ENCODE peak calls at places on chromosomes 11 and 22, in five cellular contexts. S is vagina, C is psoas muscle, X is heart right ventricle, K is neuronal stem cell. V is an unnamed sample.

GRCh38 chr11:132099692-132100091 is 729.3 kb downstream of the NTM start:
- DNase-seq in S (no peak), C (no peak), X (no peak), K (peak; percentile 17), V (no peak)

GRCh38 chr11:42145311-42145710 is 685.9 kb upstream of the LRRC4C start:
- DNase-seq in S (no peak), C (no peak), X (no peak), K (no peak), V (no peak)

GRCh38 chr11:125569913-125570621 is 790 bp downstream of the EI24 start:
- DNase-seq in S (no peak), C (peak; percentile 65), X (no peak), K (no peak), V (no peak)

GRCh38 chr11:125257185-125257584 is 92.6 kb downstream of the PKNOX2 start:
- DNase-seq in S (no peak), C (no peak), X (no peak), K (no peak), V (no peak)

GRCh38 chr22:20904008-20904979 is 12.9 kb upstream of the CRKL start:
- DNase-seq in S (no peak), C (no peak), X (no peak), K (no peak), V (no peak)

GRCh38 chr22:32754413-32755041 is 47.0 kb upstream of the TIMP3 start:
- DNase-seq in S (no peak), C (peak; percentile 75), X (no peak), K (no peak), V (no peak)

GRCh38 chr22:48837341-48837935 is 990.2 kb downstream of the BRD1 start:
- DNase-seq in S (no peak), C (no peak), X (no peak), K (no peak), V (no peak)

GRCh38 chr11:123304828-123305530 is 109.9 kb upstream of the CLMP start:
- DNase-seq in S (no peak), C (no peak), X (no peak), K (no peak), V (no peak)

GRCh38 chr22:20750461-20751184 is 23.3 kb upstream of the SERPIND1 start:
- DNase-seq in S (no peak), C (peak; percentile 89), X (peak; percentile 66), K (no peak), V (peak; percentile 85)

GRCh38 chr11:34809191-34810106 is 106.7 kb downstream of the APIP start:
- DNase-seq in S (no peak), C (no peak), X (no peak), K (no peak), V (no peak)

GRCh38 chr22:23245045-23245798 is 64.9 kb downstream of the BCR start:
- DNase-seq in S (no peak), C (peak; percentile 41), X (no peak), K (no peak), V (peak; percentile 62)

GRCh38 chr22:37560682-37561208 is 465 bp downstream of the CDC42EP1 start:
- DNase-seq in S (no peak), C (peak; percentile 74), X (peak; percentile 76), K (no peak), V (peak; percentile 91)

GRCh38 chr22:48567213-48567975 is 1260.3 kb downstream of the BRD1 start:
- DNase-seq in S (no peak), C (peak; percentile 23), X (no peak), K (no peak), V (peak; percentile 39)

GRCh38 chr11:68651208-68651984 is 32.9 kb upstream of the GAL start:
- DNase-seq in S (peak; percentile 91), C (peak; percentile 45), X (no peak), K (no peak), V (no peak)

GRCh38 chr11:75240381-75241035 is at the start of gene TPBGL:
- DNase-seq in S (no peak), C (no peak), X (no peak), K (peak; percentile 57), V (no peak)

GRCh38 chr11:44608654-44609027 is 43.2 kb downstream of the CD82 start:
- DNase-seq in S (no peak), C (no peak), X (no peak), K (no peak), V (no peak)

GRCh38 chr22:48653306-48653705 is 1174.4 kb downstream of the BRD1 start:
- DNase-seq in S (no peak), C (no peak), X (no peak), K (no peak), V (no peak)

GRCh38 chr11:8693555-8693954 is 11.0 kb downstream of the RPL27A start:
- DNase-seq in S (no peak), C (no peak), X (no peak), K (no peak), V (no peak)

GRCh38 chr22:26632422-26633155 is 10.8 kb downstream of the CRYBA4 start:
- DNase-seq in S (no peak), C (no peak), X (peak; percentile 38), K (no peak), V (no peak)

GRCh38 chr11:83011333-83012167 is 60.1 kb downstream of the RAB30 start:
- DNase-seq in S (no peak), C (no peak), X (no peak), K (no peak), V (no peak)

GRCh38 chr22:44211946-44212930 is 31.5 kb downstream of the PARVG start:
- DNase-seq in S (peak; percentile 34), C (no peak), X (no peak), K (no peak), V (no peak)

GRCh38 chr11:1883342-1884122 is 8.2 kb downstream of the PRR33 start:
- DNase-seq in S (no peak), C (no peak), X (no peak), K (no peak), V (peak; percentile 56)

GRCh38 chr11:6438979-6439571 is 1.7 kb downstream of the HPX start:
- DNase-seq in S (no peak), C (no peak), X (peak; percentile 28), K (peak; percentile 15), V (peak; percentile 70)

GRCh38 chr11:132463941-132464340 is 1068.4 kb downstream of the OPCML start:
- DNase-seq in S (no peak), C (no peak), X (peak; percentile 44), K (no peak), V (no peak)

GRCh38 chr22:46030241-46030880 is 53.4 kb upstream of the WNT7B start:
- DNase-seq in S (no peak), C (no peak), X (peak; percentile 54), K (no peak), V (no peak)

GRCh38 chr11:128409476-128409875 is 177.9 kb downstream of the ETS1 start:
- DNase-seq in S (no peak), C (no peak), X (no peak), K (no peak), V (no peak)

GRCh38 chr11:114077482-114078305 is 18.2 kb downstream of the ZBTB16 start:
- DNase-seq in S (no peak), C (peak; percentile 48), X (no peak), K (no peak), V (no peak)

GRCh38 chr11:114078423-114078822 is 18.9 kb downstream of the ZBTB16 start:
- DNase-seq in S (no peak), C (peak; percentile 23), X (no peak), K (no peak), V (no peak)

GRCh38 chr11:114075891-114076441 is 16.5 kb downstream of the ZBTB16 start:
- DNase-seq in S (no peak), C (peak; percentile 76), X (peak; percentile 71), K (peak; percentile 32), V (peak; percentile 77)

GRCh38 chr11:114075343-114075610 is 15.8 kb downstream of the ZBTB16 start:
- DNase-seq in S (no peak), C (peak; percentile 45), X (no peak), K (no peak), V (no peak)

GRCh38 chr11:114076974-114077373 is 17.5 kb downstream of the ZBTB16 start:
- DNase-seq in S (no peak), C (no peak), X (no peak), K (no peak), V (no peak)
- H3K4me1 ChIP-seq in S (peaks cover 100% of the 10 kb centered on the region), C (peaks cover 97% of the 10 kb centered on the region), X (peaks cover 60% of the 10 kb centered on the region), K (peaks cover 63% of the 10 kb centered on the region), V (peaks cover 5% of the 10 kb centered on the region)

GRCh38 chr11:67400942-67401494 is 640 bp downstream of the PPP1CA start:
- DNase-seq in S (no peak), C (peak; percentile 71), X (no peak), K (no peak), V (no peak)
- H3K36me3 ChIP-seq in S (peaks cover 28% of the 10 kb centered on the region), C (peaks cover 47% of the 10 kb centered on the region), X (peaks cover 47% of the 10 kb centered on the region), K (peaks cover 35% of the 10 kb centered on the region), V (peaks cover 7% of the 10 kb centered on the region)

GRCh38 chr11:46114961-46115360 is 6.3 kb downstream of the PHF21A start:
- DNase-seq in S (no peak), C (no peak), X (no peak), K (no peak), V (no peak)
- H3K4me1 ChIP-seq in S (peaks cover 48% of the 10 kb centered on the region), C (peaks cover 59% of the 10 kb centered on the region), X (peaks cover 3% of the 10 kb centered on the region), K (peaks cover 13% of the 10 kb centered on the region), V (peaks cover 7% of the 10 kb centered on the region)

DNA sequence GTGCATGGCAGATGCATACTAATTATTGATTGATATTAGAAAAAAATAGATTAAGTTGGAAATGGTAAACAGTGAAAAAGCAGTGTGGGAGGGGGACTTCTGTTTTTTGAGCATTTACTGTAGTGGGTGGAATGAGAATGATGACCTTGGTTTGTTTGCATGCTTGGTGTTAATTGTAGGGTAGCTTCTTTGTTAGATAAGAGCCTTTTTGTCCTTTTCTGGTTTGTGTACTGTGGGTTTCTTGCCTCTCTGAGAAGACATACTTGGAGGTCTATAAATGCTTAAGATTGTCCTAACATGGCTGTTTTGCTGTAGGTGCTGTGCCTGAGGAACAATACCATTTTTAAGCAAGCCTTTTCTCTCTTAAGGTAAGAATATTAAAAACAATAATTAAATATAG is 17.0 kb downstream of the MRPL48 start:
- DNase-seq in S (no peak), C (no peak), X (no peak), K (no peak), V (no peak)
- H3K36me3 ChIP-seq in S (peaks cover 12% of the 10 kb centered on the region), C (peaks cover 38% of the 10 kb centered on the region), X (peaks cover 39% of the 10 kb centered on the region), K (no peaks in the 10 kb centered on the region), V (no peaks in the 10 kb centered on the region)

GRCh38 chr22:41935015-41935908 is 8.7 kb upstream of the TNFRSF13C start:
- DNase-seq in S (no peak), C (no peak), X (peak; percentile 65), K (no peak), V (peak; percentile 47)
- H3K4me1 ChIP-seq in S (no peaks in the 10 kb centered on the region), C (no peaks in the 10 kb centered on the region), X (no peaks in the 10 kb centered on the region), K (no peaks in the 10 kb centered on the region), V (no peaks in the 10 kb centered on the region)

DNA sequence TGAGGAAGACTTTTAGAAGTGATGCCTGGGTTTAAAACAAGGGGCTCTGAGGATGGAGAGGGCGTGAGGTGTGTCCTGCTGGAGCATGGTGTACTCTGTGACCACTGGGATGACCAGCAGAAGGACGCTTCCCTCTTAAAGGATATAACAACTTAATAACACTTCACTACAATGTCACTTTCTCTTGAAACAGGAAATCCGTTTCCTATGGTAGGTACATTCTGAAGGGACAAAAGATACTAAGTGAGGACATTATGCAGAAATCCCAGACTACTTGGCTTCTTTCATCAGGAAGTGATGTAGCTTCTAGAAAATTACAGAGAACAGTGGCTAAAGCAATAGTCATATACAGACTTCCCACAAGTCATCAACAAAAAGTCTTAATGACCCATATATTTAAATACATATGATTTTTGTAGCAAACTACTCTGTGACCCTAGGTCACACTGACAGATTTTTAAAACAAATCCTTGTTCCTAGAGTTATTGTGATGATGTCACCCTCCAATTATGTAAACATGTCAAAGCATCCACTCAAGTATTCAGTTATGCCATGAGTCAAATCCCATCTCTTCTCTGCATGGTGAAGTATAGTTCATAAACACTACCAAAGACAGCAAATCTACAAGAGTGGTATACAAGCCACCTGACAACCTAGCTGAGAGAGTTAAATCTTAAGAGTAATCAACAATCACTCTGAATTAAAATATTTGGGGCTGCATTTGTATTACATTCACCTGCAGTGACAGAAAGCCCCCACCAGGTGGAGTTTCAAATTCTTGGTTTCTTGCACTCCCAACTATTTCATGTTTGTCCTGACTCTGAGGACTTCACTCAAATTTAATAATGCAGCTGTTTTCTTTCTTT is 32.8 kb downstream of the PITPNB start:
- DNase-seq in S (no peak), C (no peak), X (peak; percentile 42), K (peak; percentile 38), V (no peak)
- H3K36me3 ChIP-seq in S (peaks cover 26% of the 10 kb centered on the region), C (peaks cover 61% of the 10 kb centered on the region), X (peaks cover 70% of the 10 kb centered on the region), K (peaks cover 17% of the 10 kb centered on the region), V (peaks cover 6% of the 10 kb centered on the region)